ENCODE peak calls at places on chromosome 15, in ten cellular contexts. One of them, this sample, is unnamed.

GRCh38 chr15:77354064-77354463 is 65.8 kb downstream of the PEAK1 start:
- DNase-seq in CD8-positive, alpha-beta T cell: no peak
- DNase-seq in retinal pigment epithelial cell: no peak
- DNase-seq in right lobe of liver: no peak
- DNase-seq in astrocyte of the spinal cord: no peak
- DNase-seq in kidney: no peak
- DNase-seq in mucosa of descending colon: no peak
- DNase-seq in heart left ventricle: no peak
- DNase-seq in OCI-LY7: no peak
- DNase-seq in spleen: no peak
- DNase-seq in this sample: peak

GRCh38 chr15:78259232-78259631 is 5.1 kb upstream of the DNAJA4 start:
- DNase-seq in CD8-positive, alpha-beta T cell: no peak
- DNase-seq in right lobe of liver: no peak
- DNase-seq in OCI-LY7: no peak
- DNase-seq in spleen: no peak
- DNase-seq in heart left ventricle: no peak
- DNase-seq in astrocyte of the spinal cord: no peak
- DNase-seq in kidney: no peak
- DNase-seq in mucosa of descending colon: no peak
- DNase-seq in retinal pigment epithelial cell: no peak
- DNase-seq in this sample: no peak

GRCh38 chr15:77838061-77838460 is 205.3 kb upstream of the LINGO1 start:
- DNase-seq in heart left ventricle: no peak
- DNase-seq in retinal pigment epithelial cell: no peak
- DNase-seq in spleen: peak
- DNase-seq in right lobe of liver: peak
- DNase-seq in mucosa of descending colon: no peak
- DNase-seq in astrocyte of the spinal cord: peak
- DNase-seq in CD8-positive, alpha-beta T cell: no peak
- DNase-seq in OCI-LY7: no peak
- DNase-seq in kidney: peak
- DNase-seq in this sample: no peak

GRCh38 chr15:27669641-27670040 is 429.5 kb downstream of the OCA2 start:
- DNase-seq in retinal pigment epithelial cell: no peak
- DNase-seq in kidney: no peak
- DNase-seq in heart left ventricle: no peak
- DNase-seq in right lobe of liver: no peak
- DNase-seq in OCI-LY7: no peak
- DNase-seq in spleen: no peak
- DNase-seq in mucosa of descending colon: no peak
- DNase-seq in CD8-positive, alpha-beta T cell: no peak
- DNase-seq in astrocyte of the spinal cord: no peak
- DNase-seq in this sample: no peak

GRCh38 chr15:25790003-25790660 is 73.0 kb downstream of the ATP10A start:
- DNase-seq in CD8-positive, alpha-beta T cell: no peak
- DNase-seq in kidney: peak
- DNase-seq in astrocyte of the spinal cord: peak
- DNase-seq in heart left ventricle: peak
- DNase-seq in mucosa of descending colon: peak
- DNase-seq in retinal pigment epithelial cell: no peak
- DNase-seq in right lobe of liver: no peak
- DNase-seq in OCI-LY7: peak
- DNase-seq in spleen: no peak
- DNase-seq in this sample: peak

GRCh38 chr15:71646767-71647478 is 163.4 kb upstream of the NR2E3 start:
- DNase-seq in mucosa of descending colon: no peak
- DNase-seq in astrocyte of the spinal cord: no peak
- DNase-seq in CD8-positive, alpha-beta T cell: no peak
- DNase-seq in retinal pigment epithelial cell: no peak
- DNase-seq in heart left ventricle: no peak
- DNase-seq in spleen: no peak
- DNase-seq in right lobe of liver: no peak
- DNase-seq in kidney: no peak
- DNase-seq in OCI-LY7: no peak
- DNase-seq in this sample: no peak

GRCh38 chr15:48395532-48396011 is 64.3 kb downstream of the DUT start:
- DNase-seq in mucosa of descending colon: peak
- DNase-seq in spleen: no peak
- DNase-seq in CD8-positive, alpha-beta T cell: no peak
- DNase-seq in right lobe of liver: no peak
- DNase-seq in astrocyte of the spinal cord: peak
- DNase-seq in kidney: no peak
- DNase-seq in OCI-LY7: no peak
- DNase-seq in heart left ventricle: no peak
- DNase-seq in retinal pigment epithelial cell: no peak
- DNase-seq in this sample: peak

GRCh38 chr15:80727196-80727595 is 32.1 kb downstream of the ABHD17C start:
- DNase-seq in right lobe of liver: no peak
- DNase-seq in CD8-positive, alpha-beta T cell: no peak
- DNase-seq in heart left ventricle: no peak
- DNase-seq in retinal pigment epithelial cell: peak
- DNase-seq in astrocyte of the spinal cord: peak
- DNase-seq in kidney: no peak
- DNase-seq in spleen: no peak
- DNase-seq in OCI-LY7: no peak
- DNase-seq in mucosa of descending colon: no peak
- DNase-seq in this sample: no peak

DNA sequence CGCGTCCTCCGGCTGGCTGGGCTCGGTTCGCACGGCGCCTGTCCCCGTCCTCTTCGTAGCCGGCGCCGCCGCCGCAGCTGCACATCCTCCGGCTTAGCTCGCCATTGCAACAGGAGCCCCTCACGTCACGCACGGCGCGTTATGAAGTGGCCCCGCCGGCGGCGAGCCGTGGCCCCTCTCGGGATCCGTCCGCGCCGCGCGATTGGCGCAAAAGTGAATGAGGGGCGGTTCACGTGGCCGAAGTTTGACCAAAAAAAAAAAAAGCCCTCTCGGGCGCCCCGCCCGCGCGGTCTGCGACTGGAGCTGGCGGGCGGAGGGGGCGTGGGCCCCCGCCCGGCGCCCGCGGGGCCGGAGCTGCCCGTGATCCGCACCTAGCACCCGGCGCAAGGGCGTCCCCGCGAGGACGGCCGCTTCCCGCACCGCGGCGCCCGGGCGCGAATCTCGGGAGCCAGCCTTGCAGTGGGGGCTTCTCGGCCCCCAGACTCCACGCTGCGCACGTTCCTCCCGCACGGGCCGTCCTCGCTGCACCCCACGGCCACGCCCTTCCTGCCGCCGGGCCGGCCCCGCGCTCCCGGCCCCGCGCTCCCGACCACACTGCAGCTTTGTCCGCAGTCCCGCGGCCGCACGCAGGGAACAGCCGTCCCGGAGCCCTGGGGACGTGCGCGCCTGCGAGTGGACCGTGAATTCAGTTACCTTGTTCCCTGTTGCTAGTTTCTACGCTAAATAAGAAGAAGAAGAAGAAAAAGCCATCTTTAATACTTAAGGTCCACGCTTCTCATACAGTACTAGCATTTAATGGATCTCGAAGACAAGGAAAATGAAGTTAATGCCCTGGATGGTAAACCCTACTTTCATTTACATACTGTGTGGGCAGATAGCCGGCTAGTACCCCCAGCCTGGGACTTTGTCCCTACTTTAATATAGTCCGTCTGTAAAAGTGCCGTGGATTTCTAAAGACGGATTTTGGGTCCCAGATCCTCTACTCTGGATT is at the start of gene CHSY1:
- DNase-seq in astrocyte of the spinal cord: peak
- DNase-seq in retinal pigment epithelial cell: peak
- DNase-seq in kidney: peak
- DNase-seq in CD8-positive, alpha-beta T cell: peak
- DNase-seq in mucosa of descending colon: peak
- DNase-seq in right lobe of liver: peak
- DNase-seq in spleen: peak
- DNase-seq in heart left ventricle: peak
- DNase-seq in OCI-LY7: peak
- DNase-seq in this sample: peak
- TF ChIP-seq CTCF in astrocyte of the spinal cord: no peak
- TF ChIP-seq CTCF in retinal pigment epithelial cell: no peak
- TF ChIP-seq CTCF in kidney: peak
- TF ChIP-seq CTCF in CD8-positive, alpha-beta T cell: no peak
- TF ChIP-seq CTCF in mucosa of descending colon: no peak
- TF ChIP-seq CTCF in right lobe of liver: peak
- TF ChIP-seq CTCF in spleen: no peak
- TF ChIP-seq CTCF in heart left ventricle: peak
- TF ChIP-seq CTCF in OCI-LY7: peak
- TF ChIP-seq CTCF in this sample: no peak

GRCh38 chr15:95281470-95281869 is 1049.0 kb upstream of the NR2F2 start:
- DNase-seq in OCI-LY7: no peak
- DNase-seq in heart left ventricle: no peak
- DNase-seq in retinal pigment epithelial cell: no peak
- DNase-seq in spleen: no peak
- DNase-seq in astrocyte of the spinal cord: no peak
- DNase-seq in CD8-positive, alpha-beta T cell: no peak
- DNase-seq in kidney: no peak
- DNase-seq in mucosa of descending colon: no peak
- DNase-seq in right lobe of liver: no peak
- DNase-seq in this sample: no peak
- H3K4me3 ChIP-seq in OCI-LY7: no peak
- H3K4me3 ChIP-seq in heart left ventricle: no peak
- H3K4me3 ChIP-seq in retinal pigment epithelial cell: no peak
- H3K4me3 ChIP-seq in spleen: no peak
- H3K4me3 ChIP-seq in astrocyte of the spinal cord: no peak
- H3K4me3 ChIP-seq in CD8-positive, alpha-beta T cell: no peak
- H3K4me3 ChIP-seq in kidney: no peak
- H3K4me3 ChIP-seq in mucosa of descending colon: no peak
- H3K4me3 ChIP-seq in right lobe of liver: no peak
- H3K4me3 ChIP-seq in this sample: no peak

GRCh38 chr15:74203914-74204431 is 1.4 kb upstream of the STRA6 start:
- DNase-seq in right lobe of liver: no peak
- DNase-seq in retinal pigment epithelial cell: no peak
- DNase-seq in OCI-LY7: no peak
- DNase-seq in heart left ventricle: no peak
- DNase-seq in mucosa of descending colon: no peak
- DNase-seq in kidney: peak
- DNase-seq in CD8-positive, alpha-beta T cell: no peak
- DNase-seq in astrocyte of the spinal cord: peak
- DNase-seq in spleen: no peak
- DNase-seq in this sample: peak

GRCh38 chr15:74200394-74200793 is 2.2 kb downstream of the STRA6 start:
- DNase-seq in right lobe of liver: no peak
- DNase-seq in kidney: peak
- DNase-seq in spleen: no peak
- DNase-seq in CD8-positive, alpha-beta T cell: no peak
- DNase-seq in heart left ventricle: no peak
- DNase-seq in astrocyte of the spinal cord: peak
- DNase-seq in mucosa of descending colon: no peak
- DNase-seq in retinal pigment epithelial cell: no peak
- DNase-seq in OCI-LY7: no peak
- DNase-seq in this sample: peak

GRCh38 chr15:74201656-74202420 is 749 bp downstream of the STRA6 start:
- DNase-seq in kidney: no peak
- DNase-seq in astrocyte of the spinal cord: peak
- DNase-seq in heart left ventricle: no peak
- DNase-seq in right lobe of liver: no peak
- DNase-seq in CD8-positive, alpha-beta T cell: no peak
- DNase-seq in retinal pigment epithelial cell: no peak
- DNase-seq in mucosa of descending colon: no peak
- DNase-seq in spleen: no peak
- DNase-seq in OCI-LY7: no peak
- DNase-seq in this sample: peak

GRCh38 chr15:74200871-74201419 is 1.6 kb downstream of the STRA6 start:
- DNase-seq in spleen: no peak
- DNase-seq in retinal pigment epithelial cell: no peak
- DNase-seq in kidney: no peak
- DNase-seq in right lobe of liver: no peak
- DNase-seq in OCI-LY7: no peak
- DNase-seq in mucosa of descending colon: no peak
- DNase-seq in astrocyte of the spinal cord: peak
- DNase-seq in CD8-positive, alpha-beta T cell: no peak
- DNase-seq in heart left ventricle: no peak
- DNase-seq in this sample: peak

DNA sequence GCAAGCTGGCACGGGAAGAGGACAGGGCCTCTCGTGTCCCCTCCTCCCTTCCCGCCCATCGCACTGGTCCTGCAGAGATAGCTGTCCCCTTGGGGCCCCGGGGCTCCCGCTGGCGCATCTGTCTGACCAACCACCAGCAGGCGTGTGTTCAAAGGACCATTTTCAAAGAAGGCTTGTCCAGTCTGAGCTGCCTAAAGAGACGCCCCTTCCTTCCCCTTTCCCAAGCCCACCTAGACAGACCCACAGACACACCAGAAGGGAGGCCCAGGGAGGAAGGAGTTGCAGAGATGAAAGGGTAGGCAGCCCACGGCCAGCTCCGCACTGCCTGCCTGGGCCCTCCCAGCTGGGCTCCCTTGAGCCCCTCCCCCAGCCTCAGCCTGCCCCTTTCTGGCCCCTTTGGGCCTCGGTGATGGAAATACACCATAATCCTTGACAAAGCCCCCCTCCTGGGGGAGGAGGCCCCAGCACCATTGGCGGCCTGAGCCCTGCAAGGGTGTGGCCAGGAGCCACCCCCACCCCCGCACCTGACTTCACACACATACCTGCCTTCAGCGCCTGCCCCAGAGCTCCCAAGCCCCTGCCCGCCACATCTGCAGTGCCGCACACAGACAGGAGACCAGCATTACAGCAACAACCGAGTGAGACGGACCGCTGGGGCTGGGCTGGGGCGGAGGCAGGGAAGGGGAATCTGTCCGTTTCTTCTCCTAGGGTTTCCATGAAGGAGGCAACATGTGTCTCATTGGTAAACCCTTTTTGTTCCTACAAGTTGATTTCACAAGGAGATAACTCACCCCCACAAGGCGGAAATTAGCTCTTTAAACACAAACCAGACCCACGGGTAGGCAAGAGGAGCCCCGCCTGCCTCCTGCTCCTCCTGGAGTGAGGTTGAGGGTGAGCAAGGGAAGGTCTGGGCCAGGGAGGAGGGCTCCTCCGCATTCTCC is at the start of gene STRA6:
- DNase-seq in right lobe of liver: no peak
- DNase-seq in OCI-LY7: no peak
- DNase-seq in spleen: no peak
- DNase-seq in kidney: no peak
- DNase-seq in heart left ventricle: no peak
- DNase-seq in astrocyte of the spinal cord: peak
- DNase-seq in retinal pigment epithelial cell: no peak
- DNase-seq in mucosa of descending colon: no peak
- DNase-seq in CD8-positive, alpha-beta T cell: no peak
- DNase-seq in this sample: peak
- TF ChIP-seq CTCF in right lobe of liver: no peak
- TF ChIP-seq CTCF in OCI-LY7: no peak
- TF ChIP-seq CTCF in spleen: no peak
- TF ChIP-seq CTCF in kidney: no peak
- TF ChIP-seq CTCF in heart left ventricle: no peak
- TF ChIP-seq CTCF in astrocyte of the spinal cord: peak
- TF ChIP-seq CTCF in retinal pigment epithelial cell: peak
- TF ChIP-seq CTCF in mucosa of descending colon: no peak
- TF ChIP-seq CTCF in CD8-positive, alpha-beta T cell: no peak
- TF ChIP-seq CTCF in this sample: no peak

GRCh38 chr15:89003865-89004725 is 84.2 kb upstream of the ABHD2 start:
- DNase-seq in spleen: no peak
- DNase-seq in CD8-positive, alpha-beta T cell: no peak
- DNase-seq in heart left ventricle: peak
- DNase-seq in right lobe of liver: no peak
- DNase-seq in kidney: no peak
- DNase-seq in astrocyte of the spinal cord: peak
- DNase-seq in OCI-LY7: peak
- DNase-seq in mucosa of descending colon: no peak
- DNase-seq in retinal pigment epithelial cell: no peak
- DNase-seq in this sample: peak

GRCh38 chr15:89004726-89005030 is 83.6 kb upstream of the ABHD2 start:
- DNase-seq in kidney: no peak
- DNase-seq in retinal pigment epithelial cell: no peak
- DNase-seq in CD8-positive, alpha-beta T cell: no peak
- DNase-seq in astrocyte of the spinal cord: no peak
- DNase-seq in heart left ventricle: no peak
- DNase-seq in spleen: no peak
- DNase-seq in OCI-LY7: no peak
- DNase-seq in right lobe of liver: no peak
- DNase-seq in mucosa of descending colon: no peak
- DNase-seq in this sample: no peak

GRCh38 chr15:89007989-89008388 is 80.3 kb upstream of the ABHD2 start:
- DNase-seq in retinal pigment epithelial cell: no peak
- DNase-seq in heart left ventricle: no peak
- DNase-seq in right lobe of liver: no peak
- DNase-seq in spleen: no peak
- DNase-seq in OCI-LY7: no peak
- DNase-seq in mucosa of descending colon: no peak
- DNase-seq in kidney: no peak
- DNase-seq in CD8-positive, alpha-beta T cell: no peak
- DNase-seq in astrocyte of the spinal cord: no peak
- DNase-seq in this sample: no peak

GRCh38 chr15:89009080-89009479 is 79.2 kb upstream of the ABHD2 start:
- DNase-seq in mucosa of descending colon: no peak
- DNase-seq in kidney: no peak
- DNase-seq in astrocyte of the spinal cord: no peak
- DNase-seq in heart left ventricle: no peak
- DNase-seq in retinal pigment epithelial cell: no peak
- DNase-seq in OCI-LY7: no peak
- DNase-seq in CD8-positive, alpha-beta T cell: no peak
- DNase-seq in spleen: no peak
- DNase-seq in right lobe of liver: no peak
- DNase-seq in this sample: no peak
- H3K4me3 ChIP-seq in mucosa of descending colon: no peak
- H3K4me3 ChIP-seq in kidney: no peak
- H3K4me3 ChIP-seq in astrocyte of the spinal cord: no peak
- H3K4me3 ChIP-seq in heart left ventricle: no peak
- H3K4me3 ChIP-seq in retinal pigment epithelial cell: no peak
- H3K4me3 ChIP-seq in OCI-LY7: no peak
- H3K4me3 ChIP-seq in CD8-positive, alpha-beta T cell: no peak
- H3K4me3 ChIP-seq in spleen: no peak
- H3K4me3 ChIP-seq in right lobe of liver: no peak
- H3K4me3 ChIP-seq in this sample: no peak

This sample was measured in fibroblast of mammary gland.